ENCODE peak calls at places on chromosome 20, in ten cellular contexts. E is Panc1, B is WTC11, G is RWPE1, Z is adrenal gland, O is transverse colon, V is choroid plexus epithelial cell, Q is HFFc6, D is progenitor cell of endocrine pancreas, T is nephron progenitor cell. H is an unnamed sample.
A peak's percentile ranks its signal among the peaks of the same experiment; 100 is the strongest.

GRCh38 chr20:59014680-59015389 is 4.4 kb upstream of the TUBB1 start:
- DNase-seq in E (no peak), G (no peak), B (no peak), V (no peak), Z (no peak), D (no peak), Q (no peak), O (no peak), T (no peak), H (no peak)

GRCh38 chr20:3297096-3297411 is 58.1 kb upstream of the SLC4A11 start:
- DNase-seq in D (no peak), Z (no peak), V (no peak), O (no peak), E (no peak), G (no peak), B (no peak), Q (no peak), T (no peak), H (no peak)

GRCh38 chr20:54122189-54122588 is 51.6 kb downstream of the CYP24A1 start:
- DNase-seq in Z (no peak), V (peak; percentile 79), O (no peak), Q (peak; percentile 50), B (no peak), E (no peak), T (no peak), D (no peak), G (peak; percentile 65), H (no peak)

GRCh38 chr20:43983359-43983758 is 68.7 kb downstream of the TOX2 start:
- DNase-seq in V (no peak), Q (no peak), Z (no peak), D (no peak), E (no peak), G (no peak), T (peak; percentile 16), O (peak; percentile 80), B (peak; percentile 64), H (no peak)

GRCh38 chr20:48686238-48687096 is 141.3 kb downstream of the PREX1 start:
- DNase-seq in E (no peak), O (no peak), B (no peak), V (peak; percentile 63), G (no peak), D (no peak), Q (peak; percentile 36), Z (peak; percentile 56), T (no peak), H (no peak)

GRCh38 chr20:58188496-58188895 is 40.0 kb downstream of the ANKRD60 start:
- DNase-seq in V (no peak), O (no peak), Q (no peak), T (no peak), E (no peak), B (peak; percentile 46), G (no peak), Z (no peak), D (no peak), H (no peak)

GRCh38 chr20:53146201-53146891 is 174.2 kb downstream of the TSHZ2 start:
- DNase-seq in T (no peak), Q (no peak), D (no peak), O (no peak), E (no peak), Z (no peak), V (no peak), G (no peak), B (no peak), H (no peak)

GRCh38 chr20:35603695-35604443 is 11.8 kb upstream of the SPAG4 start:
- DNase-seq in B (no peak), G (no peak), Q (no peak), D (no peak), O (no peak), V (no peak), T (no peak), E (no peak), Z (no peak), H (no peak)

GRCh38 chr20:45822863-45823262 is 4.2 kb downstream of the TNNC2 start:
- DNase-seq in D (no peak), O (peak; percentile 64), T (no peak), B (no peak), Q (peak; percentile 30), G (peak; percentile 49), V (peak; percentile 41), E (no peak), Z (no peak), H (no peak)

GRCh38 chr20:40688129-40689099 is 622 bp downstream of the MAFB start:
- DNase-seq in B (no peak), Z (no peak), O (no peak), G (no peak), E (no peak), D (no peak), Q (no peak), T (peak; percentile 32), V (peak; percentile 54), H (no peak)

GRCh38 chr20:48750941-48751620 is 76.7 kb downstream of the PREX1 start:
- DNase-seq in B (peak; percentile 76), D (no peak), E (no peak), V (no peak), G (no peak), Z (peak; percentile 64), O (peak; percentile 46), T (peak; percentile 29), Q (no peak), H (peak; percentile 65)

GRCh38 chr20:46122071-46122470 is 4.0 kb downstream of the CD40 start:
- DNase-seq in Q (peak; percentile 19), O (no peak), T (no peak), G (peak; percentile 90), E (no peak), D (no peak), Z (no peak), B (no peak), V (peak; percentile 56), H (no peak)

GRCh38 chr20:41176711-41177552 is 39.6 kb downstream of the PLCG1 start:
- DNase-seq in Z (peak; percentile 10), D (no peak), Q (no peak), V (no peak), E (no peak), O (no peak), T (no peak), G (no peak), B (peak; percentile 7), H (no peak)

GRCh38 chr20:25277941-25278521 is 30.1 kb downstream of the PYGB start:
- DNase-seq in Z (no peak), D (no peak), Q (no peak), V (no peak), B (peak; percentile 6), T (no peak), E (no peak), G (no peak), O (peak; percentile 63), H (no peak)

GRCh38 chr20:62707981-62708521 is 585 bp upstream of the NTSR1 start:
- DNase-seq in B (peak; percentile 83), E (no peak), Z (no peak), V (no peak), G (peak; percentile 79), D (no peak), T (peak; percentile 61), Q (no peak), O (no peak), H (no peak)
- TF ChIP-seq CTCF in B (peak; percentile 53), E (peak; percentile 68), Z (no peak), V (peak; percentile 28), G (peak; percentile 66), D (peak; percentile 57), T (peak; percentile 38), Q (peak; percentile 70), O (peak; percentile 25), H (peak; percentile 57)

DNA sequence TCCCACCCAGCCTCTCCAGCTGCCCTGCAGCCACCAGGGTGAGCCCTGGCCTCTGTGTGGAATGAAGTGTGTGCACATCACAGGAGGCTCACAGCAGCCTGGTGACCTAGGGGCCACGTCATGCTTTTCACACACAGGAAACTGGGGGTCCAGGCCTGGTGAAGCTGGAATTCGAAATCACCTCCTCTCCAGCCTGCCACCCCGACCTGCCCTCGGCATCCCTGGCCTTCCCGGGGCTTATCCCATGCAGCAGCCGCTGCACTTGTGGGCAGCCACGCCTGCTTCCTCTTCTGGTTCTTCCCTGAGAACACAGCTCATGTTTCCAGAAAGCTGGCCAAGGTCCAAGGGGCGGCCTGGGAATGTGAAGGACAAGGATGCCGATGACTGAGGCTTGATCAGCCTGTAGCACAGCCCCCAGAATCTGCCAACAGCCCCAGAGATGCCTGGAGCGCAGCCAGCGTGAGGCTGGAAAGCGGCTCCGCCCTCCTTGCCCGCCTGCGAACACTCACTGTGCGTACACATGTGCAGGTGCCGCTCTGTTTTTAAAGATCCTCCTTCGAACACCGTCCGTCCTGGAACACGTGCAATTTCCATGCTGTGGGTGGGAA is 4.2 kb upstream of the NTSR1 start:
- DNase-seq in G (peak; percentile 99), T (no peak), O (peak; percentile 75), D (no peak), V (peak; percentile 79), E (peak; percentile 77), B (no peak), Z (peak; percentile 96), Q (peak; percentile 90), H (no peak)
- TF ChIP-seq CTCF in G (no peak), T (no peak), O (no peak), D (no peak), V (no peak), E (peak; percentile 26), B (no peak), Z (no peak), Q (peak; percentile 3), H (no peak)

DNA sequence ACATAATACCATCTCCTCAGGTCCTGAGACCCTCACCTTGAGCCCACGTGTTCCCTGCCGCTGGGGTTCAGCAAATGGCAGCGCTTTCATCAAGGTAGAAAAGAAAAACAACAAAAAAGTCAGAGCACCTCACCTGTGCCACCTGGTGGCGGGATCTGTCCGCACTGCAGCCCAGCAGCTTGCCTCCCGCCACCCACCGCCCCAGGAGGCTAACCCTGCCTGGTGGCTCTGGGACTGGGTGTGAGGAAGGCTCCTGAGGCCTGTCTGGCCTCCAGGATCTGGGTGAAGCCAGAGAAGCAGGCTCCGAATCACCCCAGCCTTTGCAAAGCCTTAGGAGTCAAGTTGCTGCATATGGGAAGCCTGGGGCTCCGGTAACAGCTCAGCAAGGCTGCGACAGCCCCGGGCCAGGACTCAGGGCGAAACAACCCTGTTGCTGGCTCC is 270.8 kb downstream of the BMP7 start:
- DNase-seq in T (peak; percentile 75), O (no peak), Q (no peak), V (peak; percentile 41), G (peak; percentile 80), B (peak; percentile 78), E (no peak), Z (no peak), D (peak; percentile 41), H (peak; percentile 47)
- TF ChIP-seq CTCF in T (peak; percentile 77), O (peak; percentile 38), Q (peak; percentile 78), V (peak; percentile 74), G (peak; percentile 83), B (peak; percentile 70), E (peak; percentile 90), Z (no peak), D (peak; percentile 86), H (peak; percentile 73)

DNA sequence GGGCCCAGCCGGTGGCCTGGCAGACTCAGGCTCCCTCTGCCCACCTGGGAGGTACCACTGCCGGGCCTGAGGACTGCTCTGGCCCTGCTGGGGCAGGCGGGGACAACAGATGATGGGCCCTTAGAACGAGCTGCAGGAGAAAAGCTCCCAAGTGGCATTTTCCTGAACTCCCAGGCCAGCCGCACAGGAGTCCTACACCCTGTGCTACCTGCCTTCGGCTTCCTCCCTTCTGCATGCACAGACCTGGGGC is 41.3 kb downstream of the DSTN start:
- DNase-seq in E (no peak), D (no peak), O (no peak), Q (no peak), Z (no peak), G (no peak), V (no peak), T (no peak), B (no peak), H (no peak)
- TF ChIP-seq CTCF in E (no peak), D (no peak), O (no peak), Q (no peak), Z (no peak), G (no peak), V (no peak), T (no peak), B (no peak), H (no peak)